ENCODE peak calls at places on chromosomes 6 and 20, in seven cellular contexts. One of them, this sample, is unnamed.

GRCh38 chr6:55943329-55943728 is 67.9 kb upstream of the BMP5 start:
- DNase-seq in HepG2: no peak
- DNase-seq in adrenal gland: no peak
- DNase-seq in esophagus squamous epithelium: no peak
- DNase-seq in aorta: no peak
- DNase-seq in brain microvascular endothelial cell: peak; percentile 18
- DNase-seq in left ventricle myocardium inferior: no peak
- DNase-seq in this sample: no peak

GRCh38 chr6:160247457-160247883 is 11.2 kb downstream of the SLC22A2 start:
- DNase-seq in HepG2: no peak
- DNase-seq in adrenal gland: peak; percentile 22
- DNase-seq in esophagus squamous epithelium: no peak
- DNase-seq in aorta: no peak
- DNase-seq in brain microvascular endothelial cell: peak; percentile 25
- DNase-seq in left ventricle myocardium inferior: no peak
- DNase-seq in this sample: peak; percentile 8

GRCh38 chr6:25359191-25359861 is 80.2 kb downstream of the CARMIL1 start:
- DNase-seq in HepG2: no peak
- DNase-seq in adrenal gland: peak; percentile 23
- DNase-seq in esophagus squamous epithelium: no peak
- DNase-seq in aorta: peak; percentile 63
- DNase-seq in brain microvascular endothelial cell: peak; percentile 14
- DNase-seq in left ventricle myocardium inferior: peak; percentile 37
- DNase-seq in this sample: peak; percentile 20

GRCh38 chr6:158233214-158233795 is 65.2 kb downstream of the GTF2H5 start:
- DNase-seq in HepG2: peak; percentile 49
- DNase-seq in adrenal gland: no peak
- DNase-seq in esophagus squamous epithelium: no peak
- DNase-seq in aorta: no peak
- DNase-seq in brain microvascular endothelial cell: no peak
- DNase-seq in left ventricle myocardium inferior: no peak
- DNase-seq in this sample: no peak

GRCh38 chr6:163354779-163355431 is 59.6 kb upstream of the QKI start:
- DNase-seq in HepG2: no peak
- DNase-seq in adrenal gland: peak; percentile 61
- DNase-seq in esophagus squamous epithelium: no peak
- DNase-seq in aorta: peak; percentile 79
- DNase-seq in brain microvascular endothelial cell: peak; percentile 34
- DNase-seq in left ventricle myocardium inferior: peak; percentile 73
- DNase-seq in this sample: peak; percentile 75

GRCh38 chr6:150377211-150377781 is 8.5 kb downstream of the IYD start:
- DNase-seq in HepG2: peak; percentile 81
- DNase-seq in adrenal gland: peak; percentile 18
- DNase-seq in esophagus squamous epithelium: no peak
- DNase-seq in aorta: no peak
- DNase-seq in brain microvascular endothelial cell: no peak
- DNase-seq in left ventricle myocardium inferior: no peak
- DNase-seq in this sample: no peak

GRCh38 chr6:31547727-31548422 is 467 bp downstream of the NFKBIL1 start:
- DNase-seq in HepG2: no peak
- DNase-seq in adrenal gland: no peak
- DNase-seq in esophagus squamous epithelium: no peak
- DNase-seq in aorta: no peak
- DNase-seq in brain microvascular endothelial cell: no peak
- DNase-seq in left ventricle myocardium inferior: no peak
- DNase-seq in this sample: no peak

GRCh38 chr20:41364236-41364855 is 2.3 kb downstream of the EMILIN3 start:
- DNase-seq in HepG2: no peak
- DNase-seq in adrenal gland: no peak
- DNase-seq in esophagus squamous epithelium: no peak
- DNase-seq in aorta: no peak
- DNase-seq in brain microvascular endothelial cell: no peak
- DNase-seq in left ventricle myocardium inferior: no peak
- DNase-seq in this sample: no peak

GRCh38 chr20:32207211-32207625 is 325 bp downstream of the PLAGL2 start:
- DNase-seq in HepG2: no peak
- DNase-seq in adrenal gland: no peak
- DNase-seq in esophagus squamous epithelium: no peak
- DNase-seq in aorta: no peak
- DNase-seq in brain microvascular endothelial cell: no peak
- DNase-seq in left ventricle myocardium inferior: no peak
- DNase-seq in this sample: no peak

GRCh38 chr20:11186301-11187008 is 512.7 kb upstream of the JAG1 start:
- DNase-seq in HepG2: no peak
- DNase-seq in adrenal gland: no peak
- DNase-seq in esophagus squamous epithelium: no peak
- DNase-seq in aorta: no peak
- DNase-seq in brain microvascular endothelial cell: no peak
- DNase-seq in left ventricle myocardium inferior: no peak
- DNase-seq in this sample: no peak
- H3K27ac ChIP-seq in HepG2: no peak overlapping the region
- H3K27ac ChIP-seq in adrenal gland: no peak overlapping the region
- H3K27ac ChIP-seq in esophagus squamous epithelium: no peak overlapping the region
- H3K27ac ChIP-seq in aorta: no peak overlapping the region
- H3K27ac ChIP-seq in brain microvascular endothelial cell: peak overlapping the region; percentile 61
- H3K27ac ChIP-seq in left ventricle myocardium inferior: no peak overlapping the region
- H3K27ac ChIP-seq in this sample: no peak overlapping the region

GRCh38 chr20:47373206-47373722 is 16.8 kb upstream of the ZMYND8 start:
- DNase-seq in HepG2: no peak
- DNase-seq in adrenal gland: no peak
- DNase-seq in esophagus squamous epithelium: no peak
- DNase-seq in aorta: no peak
- DNase-seq in brain microvascular endothelial cell: no peak
- DNase-seq in left ventricle myocardium inferior: no peak
- DNase-seq in this sample: no peak
- H3K27ac ChIP-seq in HepG2: no peak overlapping the region
- H3K27ac ChIP-seq in adrenal gland: no peak overlapping the region
- H3K27ac ChIP-seq in esophagus squamous epithelium: no peak overlapping the region
- H3K27ac ChIP-seq in aorta: no peak overlapping the region
- H3K27ac ChIP-seq in brain microvascular endothelial cell: no peak overlapping the region
- H3K27ac ChIP-seq in left ventricle myocardium inferior: no peak overlapping the region
- H3K27ac ChIP-seq in this sample: no peak overlapping the region

GRCh38 chr6:44062105-44062770 is 65.0 kb downstream of the MRPL14 start:
- DNase-seq in HepG2: no peak
- DNase-seq in adrenal gland: no peak
- DNase-seq in esophagus squamous epithelium: no peak
- DNase-seq in aorta: peak; percentile 69
- DNase-seq in brain microvascular endothelial cell: no peak
- DNase-seq in left ventricle myocardium inferior: peak; percentile 38
- DNase-seq in this sample: no peak

GRCh38 chr6:44059359-44060342 is 67.6 kb downstream of the MRPL14 start:
- DNase-seq in HepG2: no peak
- DNase-seq in adrenal gland: no peak
- DNase-seq in esophagus squamous epithelium: no peak
- DNase-seq in aorta: no peak
- DNase-seq in brain microvascular endothelial cell: no peak
- DNase-seq in left ventricle myocardium inferior: peak; percentile 66
- DNase-seq in this sample: peak; percentile 64

GRCh38 chr6:44060622-44061374 is 66.5 kb downstream of the MRPL14 start:
- DNase-seq in HepG2: no peak
- DNase-seq in adrenal gland: no peak
- DNase-seq in esophagus squamous epithelium: no peak
- DNase-seq in aorta: no peak
- DNase-seq in brain microvascular endothelial cell: no peak
- DNase-seq in left ventricle myocardium inferior: no peak
- DNase-seq in this sample: no peak

GRCh38 chr6:44062771-44063560 is 64.3 kb downstream of the MRPL14 start:
- DNase-seq in HepG2: no peak
- DNase-seq in adrenal gland: no peak
- DNase-seq in esophagus squamous epithelium: no peak
- DNase-seq in aorta: peak; percentile 64
- DNase-seq in brain microvascular endothelial cell: no peak
- DNase-seq in left ventricle myocardium inferior: no peak
- DNase-seq in this sample: no peak

GRCh38 chr6:44061375-44062104 is 65.7 kb downstream of the MRPL14 start:
- DNase-seq in HepG2: no peak
- DNase-seq in adrenal gland: no peak
- DNase-seq in esophagus squamous epithelium: no peak
- DNase-seq in aorta: no peak
- DNase-seq in brain microvascular endothelial cell: no peak
- DNase-seq in left ventricle myocardium inferior: no peak
- DNase-seq in this sample: no peak
- H3K27ac ChIP-seq in HepG2: no peak overlapping the region
- H3K27ac ChIP-seq in adrenal gland: peak overlapping the region; percentile 52
- H3K27ac ChIP-seq in esophagus squamous epithelium: peak overlapping the region; percentile 19
- H3K27ac ChIP-seq in aorta: no peak overlapping the region
- H3K27ac ChIP-seq in brain microvascular endothelial cell: peak overlapping the region; percentile 27
- H3K27ac ChIP-seq in left ventricle myocardium inferior: peak overlapping the region; percentile 89
- H3K27ac ChIP-seq in this sample: peak overlapping the region; percentile 97

GRCh38 chr6:114084327-114084890 is 113.5 kb upstream of the HDAC2 start:
- DNase-seq in HepG2: no peak
- DNase-seq in adrenal gland: no peak
- DNase-seq in esophagus squamous epithelium: no peak
- DNase-seq in aorta: no peak
- DNase-seq in brain microvascular endothelial cell: no peak
- DNase-seq in left ventricle myocardium inferior: no peak
- DNase-seq in this sample: no peak
- H3K27ac ChIP-seq in HepG2: no peak overlapping the region
- H3K27ac ChIP-seq in adrenal gland: no peak overlapping the region
- H3K27ac ChIP-seq in esophagus squamous epithelium: no peak overlapping the region
- H3K27ac ChIP-seq in aorta: no peak overlapping the region
- H3K27ac ChIP-seq in brain microvascular endothelial cell: no peak overlapping the region
- H3K27ac ChIP-seq in left ventricle myocardium inferior: no peak overlapping the region
- H3K27ac ChIP-seq in this sample: no peak overlapping the region

GRCh38 chr6:5512422-5512821 is 251.1 kb downstream of the FARS2 start:
- DNase-seq in HepG2: no peak
- DNase-seq in adrenal gland: no peak
- DNase-seq in esophagus squamous epithelium: no peak
- DNase-seq in aorta: no peak
- DNase-seq in brain microvascular endothelial cell: no peak
- DNase-seq in left ventricle myocardium inferior: no peak
- DNase-seq in this sample: no peak

GRCh38 chr6:5514353-5514752 is 253.0 kb downstream of the FARS2 start:
- DNase-seq in HepG2: no peak
- DNase-seq in adrenal gland: no peak
- DNase-seq in esophagus squamous epithelium: no peak
- DNase-seq in aorta: no peak
- DNase-seq in brain microvascular endothelial cell: no peak
- DNase-seq in left ventricle myocardium inferior: no peak
- DNase-seq in this sample: no peak

GRCh38 chr6:5515200-5515599 is 253.9 kb downstream of the FARS2 start:
- DNase-seq in HepG2: no peak
- DNase-seq in adrenal gland: no peak
- DNase-seq in esophagus squamous epithelium: no peak
- DNase-seq in aorta: no peak
- DNase-seq in brain microvascular endothelial cell: no peak
- DNase-seq in left ventricle myocardium inferior: no peak
- DNase-seq in this sample: no peak

GRCh38 chr6:5511924-5512323 is 250.6 kb downstream of the FARS2 start:
- DNase-seq in HepG2: no peak
- DNase-seq in adrenal gland: no peak
- DNase-seq in esophagus squamous epithelium: no peak
- DNase-seq in aorta: no peak
- DNase-seq in brain microvascular endothelial cell: peak; percentile 76
- DNase-seq in left ventricle myocardium inferior: no peak
- DNase-seq in this sample: no peak

GRCh38 chr6:5513393-5513792 is 252.1 kb downstream of the FARS2 start:
- DNase-seq in HepG2: no peak
- DNase-seq in adrenal gland: no peak
- DNase-seq in esophagus squamous epithelium: no peak
- DNase-seq in aorta: no peak
- DNase-seq in brain microvascular endothelial cell: no peak
- DNase-seq in left ventricle myocardium inferior: no peak
- DNase-seq in this sample: no peak
- H3K27ac ChIP-seq in HepG2: no peak overlapping the region
- H3K27ac ChIP-seq in adrenal gland: no peak overlapping the region
- H3K27ac ChIP-seq in esophagus squamous epithelium: no peak overlapping the region
- H3K27ac ChIP-seq in aorta: no peak overlapping the region
- H3K27ac ChIP-seq in brain microvascular endothelial cell: no peak overlapping the region
- H3K27ac ChIP-seq in left ventricle myocardium inferior: no peak overlapping the region
- H3K27ac ChIP-seq in this sample: no peak overlapping the region

GRCh38 chr20:45340236-45340847 is 7.9 kb downstream of the SDC4 start:
- DNase-seq in HepG2: peak; percentile 92
- DNase-seq in adrenal gland: peak; percentile 64
- DNase-seq in esophagus squamous epithelium: no peak
- DNase-seq in aorta: no peak
- DNase-seq in brain microvascular endothelial cell: no peak
- DNase-seq in left ventricle myocardium inferior: peak; percentile 46
- DNase-seq in this sample: no peak

GRCh38 chr20:45338121-45339030 is 9.8 kb downstream of the SDC4 start:
- DNase-seq in HepG2: peak; percentile 74
- DNase-seq in adrenal gland: no peak
- DNase-seq in esophagus squamous epithelium: no peak
- DNase-seq in aorta: no peak
- DNase-seq in brain microvascular endothelial cell: no peak
- DNase-seq in left ventricle myocardium inferior: no peak
- DNase-seq in this sample: no peak

GRCh38 chr20:45339084-45339483 is 9.1 kb downstream of the SDC4 start:
- DNase-seq in HepG2: no peak
- DNase-seq in adrenal gland: no peak
- DNase-seq in esophagus squamous epithelium: no peak
- DNase-seq in aorta: no peak
- DNase-seq in brain microvascular endothelial cell: no peak
- DNase-seq in left ventricle myocardium inferior: no peak
- DNase-seq in this sample: no peak

GRCh38 chr20:45340951-45341350 is 7.3 kb downstream of the SDC4 start:
- DNase-seq in HepG2: peak; percentile 70
- DNase-seq in adrenal gland: no peak
- DNase-seq in esophagus squamous epithelium: no peak
- DNase-seq in aorta: no peak
- DNase-seq in brain microvascular endothelial cell: no peak
- DNase-seq in left ventricle myocardium inferior: no peak
- DNase-seq in this sample: no peak

GRCh38 chr20:45339799-45340198 is 8.4 kb downstream of the SDC4 start:
- DNase-seq in HepG2: no peak
- DNase-seq in adrenal gland: no peak
- DNase-seq in esophagus squamous epithelium: no peak
- DNase-seq in aorta: no peak
- DNase-seq in brain microvascular endothelial cell: no peak
- DNase-seq in left ventricle myocardium inferior: no peak
- DNase-seq in this sample: no peak
- H3K27ac ChIP-seq in HepG2: peak overlapping the region; percentile 80
- H3K27ac ChIP-seq in adrenal gland: peak overlapping the region; percentile 98
- H3K27ac ChIP-seq in esophagus squamous epithelium: peak overlapping the region; percentile 98
- H3K27ac ChIP-seq in aorta: no peak overlapping the region
- H3K27ac ChIP-seq in brain microvascular endothelial cell: no peak overlapping the region
- H3K27ac ChIP-seq in left ventricle myocardium inferior: peak overlapping the region; percentile 94
- H3K27ac ChIP-seq in this sample: peak overlapping the region; percentile 83

DNA sequence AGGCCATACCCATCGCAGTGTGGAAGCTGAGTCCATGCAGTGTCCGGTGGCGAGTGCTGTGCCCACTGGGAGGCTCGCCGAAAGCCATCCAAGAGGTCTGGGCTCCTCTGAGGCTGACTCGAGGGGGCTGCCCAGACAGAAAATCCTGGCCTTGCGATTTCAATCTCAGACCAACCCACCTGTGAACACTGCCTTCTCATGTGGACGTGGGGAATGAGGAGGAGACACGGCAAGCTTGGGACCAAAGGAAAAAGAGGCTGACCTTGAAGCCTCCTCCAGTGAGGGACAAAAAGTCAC is 157.2 kb upstream of the AFDN start:
- DNase-seq in HepG2: no peak
- DNase-seq in adrenal gland: no peak
- DNase-seq in esophagus squamous epithelium: no peak
- DNase-seq in aorta: no peak
- DNase-seq in brain microvascular endothelial cell: no peak
- DNase-seq in left ventricle myocardium inferior: no peak
- DNase-seq in this sample: no peak
- H3K27ac ChIP-seq in HepG2: peak overlapping the region; percentile 2
- H3K27ac ChIP-seq in adrenal gland: no peak overlapping the region
- H3K27ac ChIP-seq in esophagus squamous epithelium: no peak overlapping the region
- H3K27ac ChIP-seq in aorta: no peak overlapping the region
- H3K27ac ChIP-seq in brain microvascular endothelial cell: no peak overlapping the region
- H3K27ac ChIP-seq in left ventricle myocardium inferior: no peak overlapping the region
- H3K27ac ChIP-seq in this sample: no peak overlapping the region